ENCODE peak calls at places on chromosomes 6 and 20, in six cellular contexts. D is mammary epithelial cell, N is cardiac fibroblast, R is epithelial cell of esophagus, M is psoas muscle, Y is brain microvascular endothelial cell. K is an unnamed sample.

GRCh38 chr6:122049341-122049740 is 350.1 kb upstream of the HSF2 start:
- DNase-seq in D (peak), N (peak), R (peak), M (no peak), Y (peak), K (peak)

GRCh38 chr6:150377211-150377781 is 8.5 kb downstream of the IYD start:
- DNase-seq in D (no peak), N (no peak), R (no peak), M (no peak), Y (no peak), K (peak)

GRCh38 chr6:88490865-88491264 is 324.7 kb upstream of the CNR1 start:
- DNase-seq in D (no peak), N (peak), R (no peak), M (no peak), Y (peak), K (peak)

GRCh38 chr20:13231031-13231752 is 10.1 kb downstream of the ISM1 start:
- DNase-seq in D (peak), N (peak), R (peak), M (no peak), Y (peak), K (no peak)

GRCh38 chr6:621916-622315 is 35.0 kb downstream of the HUS1B start:
- DNase-seq in D (no peak), N (no peak), R (no peak), M (no peak), Y (no peak), K (no peak)

GRCh38 chr6:2855061-2855519 is 13.4 kb upstream of the SERPINB1 start:
- DNase-seq in D (no peak), N (peak), R (no peak), M (no peak), Y (peak), K (no peak)

GRCh38 chr6:56657364-56657763 is 14.7 kb upstream of the DST start:
- DNase-seq in D (no peak), N (no peak), R (no peak), M (no peak), Y (no peak), K (no peak)

GRCh38 chr6:103177800-103178199 is 1681.9 kb downstream of the HACE1 start:
- DNase-seq in D (no peak), N (no peak), R (peak), M (no peak), Y (no peak), K (no peak)

GRCh38 chr6:38459291-38459690 is 180.4 kb downstream of the BTBD9 start:
- DNase-seq in D (peak), N (peak), R (peak), M (no peak), Y (peak), K (peak)

GRCh38 chr6:127920804-127921203 is 19.9 kb upstream of the THEMIS start:
- DNase-seq in D (no peak), N (no peak), R (no peak), M (no peak), Y (no peak), K (no peak)
- TF ChIP-seq CTCF in D (no peak), N (no peak), R (no peak), M (no peak), Y (no peak), K (no peak)

DNA sequence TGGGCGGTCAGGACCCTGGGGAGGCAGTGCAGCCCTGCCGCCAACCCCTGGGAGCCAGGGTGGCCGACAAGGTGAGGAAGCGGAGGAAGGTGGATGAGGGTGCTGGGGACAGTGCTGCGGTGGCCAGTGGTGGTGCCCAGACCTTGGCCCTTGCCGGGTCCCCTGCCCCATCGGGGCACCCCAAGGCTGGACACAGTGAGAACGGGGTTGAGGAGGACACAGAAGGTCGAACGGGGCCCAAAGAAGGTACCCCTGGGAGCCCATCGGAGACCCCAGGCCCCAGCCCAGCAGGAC is 4.0 kb upstream of the COL9A3 start:
- DNase-seq in D (no peak), N (no peak), R (no peak), M (no peak), Y (no peak), K (no peak)
- H3K4me3 ChIP-seq in D (no peak), N (no peak), R (no peak), M (no peak), Y (no peak), K (no peak)

DNA sequence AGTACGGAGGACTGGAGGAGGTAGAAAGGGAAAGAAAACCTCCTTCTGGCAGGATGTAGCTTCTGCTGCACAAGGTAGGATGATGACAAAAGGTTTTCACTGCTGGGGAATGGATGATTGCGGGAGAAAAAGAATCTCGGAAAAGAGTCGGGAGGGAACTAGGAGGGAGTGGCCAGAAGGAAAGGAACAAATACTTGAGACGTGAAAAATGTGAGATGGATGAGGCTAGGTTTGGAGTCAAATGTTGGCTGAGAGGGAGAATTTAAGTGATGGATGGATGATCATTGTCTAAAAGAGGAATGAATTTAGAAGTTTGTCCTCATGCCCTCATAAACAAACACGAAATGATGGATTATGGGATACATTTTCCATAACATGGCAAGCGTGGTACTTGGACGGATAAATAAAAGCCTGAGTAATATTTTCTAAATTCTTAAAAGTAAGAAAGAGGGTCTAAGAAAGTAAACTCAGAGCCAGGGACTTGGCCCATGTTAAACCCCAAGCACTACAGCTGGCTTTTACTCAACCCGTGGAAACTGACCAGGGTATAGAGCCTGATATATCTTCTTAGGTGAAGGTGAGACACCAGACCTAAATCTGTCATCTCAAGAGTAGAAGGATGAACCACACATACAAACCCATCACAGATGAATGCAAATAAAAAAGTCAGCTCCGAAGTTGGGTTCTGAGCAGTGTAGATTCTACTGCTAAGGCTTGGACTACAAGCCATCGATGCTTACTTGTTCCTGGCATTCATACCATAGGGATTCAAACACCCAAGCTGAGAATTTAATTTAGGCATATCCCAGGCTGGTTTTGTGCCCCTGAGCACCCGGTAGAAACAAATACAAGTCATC is 72.4 kb downstream of the HFE start:
- DNase-seq in D (peak), N (peak), R (peak), M (no peak), Y (no peak), K (no peak)
- TF ChIP-seq CTCF in D (no peak), N (no peak), R (no peak), M (no peak), Y (no peak), K (no peak)

GRCh38 chr20:11958852-11959251 is 41.2 kb downstream of the BTBD3 start:
- DNase-seq in D (no peak), N (no peak), R (no peak), M (no peak), Y (no peak), K (peak)
- H3K4me3 ChIP-seq in D (no peak), N (no peak), R (no peak), M (no peak), Y (no peak), K (no peak)

DNA sequence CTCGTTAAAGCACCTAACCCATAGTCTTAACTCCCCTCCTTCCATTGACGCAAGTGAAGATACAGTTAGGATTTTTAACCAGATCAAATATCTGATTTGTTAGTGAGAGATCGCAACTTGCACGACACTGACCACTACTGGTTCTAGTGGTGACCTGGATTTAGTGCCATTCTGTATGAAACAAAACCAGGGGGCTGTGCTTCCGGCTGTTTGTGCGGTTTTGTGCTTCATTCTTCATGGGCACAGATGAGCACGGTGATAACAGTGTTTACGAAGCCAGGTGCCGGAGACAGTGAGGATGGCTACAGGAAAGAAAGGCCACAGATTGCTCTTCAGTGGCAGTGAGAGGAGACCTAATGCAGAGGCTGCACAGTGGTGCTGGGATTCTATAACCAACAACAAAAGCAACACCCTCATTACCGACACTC is 75.5 kb downstream of the NOL4L start:
- DNase-seq in D (no peak), N (no peak), R (no peak), M (no peak), Y (no peak), K (no peak)
- TF ChIP-seq CTCF in D (no peak), N (no peak), R (no peak), M (no peak), Y (peak), K (no peak)

GRCh38 chr6:5125152-5126006 is 40.2 kb downstream of the PPP1R3G start:
- DNase-seq in D (peak), N (peak), R (peak), M (no peak), Y (peak), K (peak)

GRCh38 chr6:5121956-5122355 is 36.8 kb downstream of the PPP1R3G start:
- DNase-seq in D (no peak), N (no peak), R (no peak), M (no peak), Y (no peak), K (no peak)

GRCh38 chr6:5124526-5124925 is 39.4 kb downstream of the PPP1R3G start:
- DNase-seq in D (no peak), N (no peak), R (no peak), M (no peak), Y (no peak), K (no peak)

GRCh38 chr6:5122504-5123112 is 37.5 kb downstream of the PPP1R3G start:
- DNase-seq in D (no peak), N (no peak), R (no peak), M (no peak), Y (no peak), K (no peak)

GRCh38 chr6:5123296-5124135 is 38.4 kb downstream of the PPP1R3G start:
- DNase-seq in D (no peak), N (no peak), R (no peak), M (no peak), Y (no peak), K (no peak)
- H3K4me3 ChIP-seq in D (no peak), N (no peak), R (no peak), M (no peak), Y (no peak), K (no peak)

GRCh38 chr20:32737371-32738223 is 5.7 kb downstream of the COMMD7 start:
- DNase-seq in D (peak), N (peak), R (peak), M (no peak), Y (peak), K (peak)

GRCh38 chr20:32743237-32744112 is at the start of gene COMMD7:
- DNase-seq in D (peak), N (peak), R (peak), M (peak), Y (peak), K (peak)

GRCh38 chr20:32741151-32741550 is 2.1 kb downstream of the COMMD7 start:
- DNase-seq in D (no peak), N (no peak), R (no peak), M (no peak), Y (no peak), K (no peak)

GRCh38 chr20:32742322-32743236 is 688 bp downstream of the COMMD7 start:
- DNase-seq in D (no peak), N (no peak), R (no peak), M (no peak), Y (no peak), K (no peak)
- TF ChIP-seq CTCF in D (no peak), N (no peak), R (no peak), M (no peak), Y (no peak), K (no peak)

K was measured in AG10803.